ENCODE peak calls at places on chromosomes 16 and 17, in four cellular contexts. Y is T-helper 2 cell; S is activated CD8-positive, alpha-beta T cell treated with anti-CD3 and anti-CD28 coated beads, Interleukin-2, amount 10 ng/mL, durations not matched to agents 7 days and 5 days; F is adrenal gland. D is an unnamed sample.
A peak's percentile ranks its signal among the peaks of the same experiment; 100 is the strongest.

GRCh38 chr17:80003969-80004368 is 31.7 kb downstream of the TBC1D16 start:
- DNase-seq in Y (no peak), F (no peak), S (no peak), D (no peak)

GRCh38 chr16:53502331-53503269 is at the start of gene AKTIP:
- DNase-seq in Y (peak; percentile 55), S (peak; percentile 52), F (peak; percentile 33), D (peak; percentile 72)

GRCh38 chr16:86108062-86108461 is 209.1 kb downstream of the IRF8 start:
- DNase-seq in Y (no peak), F (no peak), S (no peak), D (no peak)

GRCh38 chr16:50273888-50274770 is 7.8 kb downstream of the ADCY7 start:
- DNase-seq in Y (peak; percentile 87), F (peak; percentile 21), S (peak; percentile 75), D (peak; percentile 74)

GRCh38 chr17:31830971-31831755 is 27.9 kb downstream of the COPRS start:
- DNase-seq in Y (no peak), F (no peak), S (no peak), D (no peak)

GRCh38 chr16:1019234-1019933 is 37.8 kb downstream of the SOX8 start:
- DNase-seq in Y (no peak), F (no peak), S (no peak), D (no peak)

GRCh38 chr16:727291-727977 is 528 bp downstream of the HAGHL start:
- DNase-seq in F (no peak), S (peak; percentile 50), Y (peak; percentile 37), D (peak; percentile 47)

GRCh38 chr17:79627184-79627765 is 16.4 kb upstream of the RBFOX3 start:
- DNase-seq in F (no peak), Y (no peak), S (no peak), D (no peak)

GRCh38 chr17:16988749-16989229 is 16.9 kb upstream of the TNFRSF13B start:
- DNase-seq in F (no peak), Y (peak; percentile 38), S (no peak), D (peak; percentile 90)

GRCh38 chr17:66198242-66198641 is 6.3 kb upstream of the CEP112 start:
- DNase-seq in Y (no peak), S (no peak), F (no peak), D (no peak)

GRCh38 chr17:1929896-1930750 is 95.0 kb downstream of the RTN4RL1 start:
- DNase-seq in S (no peak), Y (no peak), F (no peak), D (no peak)

GRCh38 chr16:79653337-79654000 is 52.9 kb upstream of the MAF start:
- DNase-seq in S (no peak), F (peak; percentile 10), Y (no peak), D (no peak)

D was measured in MM.1S.